ENCODE peak calls at places on chromosomes 7 and 10, in four cellular contexts. P, Q, C and A are unnamed samples.

GRCh38 chr10:28897617-28898464 is 220.5 kb downstream of the BAMBI start:
- DNase-seq in P (no peak), Q (no peak), C (no peak), A (no peak)

GRCh38 chr7:70060298-70061068 is 462.2 kb downstream of the AUTS2 start:
- DNase-seq in P (peak), Q (no peak), C (no peak), A (peak)

GRCh38 chr10:111107023-111107422 is 30.2 kb downstream of the ADRA2A start:
- DNase-seq in P (peak), Q (no peak), C (no peak), A (peak)

GRCh38 chr10:78224602-78225001 is 190.9 kb downstream of the RPS24 start:
- DNase-seq in P (no peak), Q (peak), C (no peak), A (no peak)

GRCh38 chr7:42238709-42239395 is 1.8 kb upstream of the GLI3 start:
- DNase-seq in P (peak), Q (peak), C (no peak), A (peak)

GRCh38 chr10:33623677-33624076 is 289.2 kb upstream of the NRP1 start:
- DNase-seq in P (no peak), Q (no peak), C (no peak), A (no peak)

GRCh38 chr7:117051808-117052207 is 98.5 kb downstream of the ST7 start:
- DNase-seq in P (no peak), Q (no peak), C (no peak), A (no peak)

GRCh38 chr7:104883718-104884452 is 130.1 kb upstream of the KMT2E start:
- DNase-seq in P (peak), Q (peak), C (peak), A (peak)

GRCh38 chr7:110130669-110131068 is 960.3 kb upstream of the LRRN3 start:
- DNase-seq in P (no peak), Q (peak), C (no peak), A (no peak)

GRCh38 chr7:42233166-42233565 is 3.8 kb downstream of the GLI3 start:
- DNase-seq in P (peak), Q (peak), C (no peak), A (no peak)

GRCh38 chr10:26198119-26198518 is 18.5 kb upstream of the GAD2 start:
- DNase-seq in P (no peak), Q (no peak), C (no peak), A (no peak)

GRCh38 chr7:2190531-2190930 is 42.2 kb downstream of the MAD1L1 start:
- DNase-seq in P (peak), Q (peak), C (no peak), A (peak)

GRCh38 chr10:5876181-5876768 is 13.4 kb downstream of the ANKRD16 start:
- DNase-seq in P (no peak), Q (peak), C (no peak), A (no peak)

GRCh38 chr10:101560293-101561067 is 27.6 kb downstream of the POLL start:
- DNase-seq in P (no peak), Q (no peak), C (no peak), A (peak)

GRCh38 chr7:122145937-122146336 is 1.9 kb upstream of the AASS start:
- DNase-seq in P (no peak), Q (no peak), C (no peak), A (no peak)

GRCh38 chr10:132813001-132813401 is 27.1 kb upstream of the NKX6-2 start:
- DNase-seq in P (no peak), Q (no peak), C (no peak), A (no peak)

GRCh38 chr10:132813560-132814468 is 27.9 kb upstream of the NKX6-2 start:
- DNase-seq in P (no peak), Q (no peak), C (no peak), A (no peak)

GRCh38 chr10:132815161-132815857 is 29.4 kb upstream of the NKX6-2 start:
- DNase-seq in P (no peak), Q (no peak), C (no peak), A (no peak)

GRCh38 chr10:132812544-132812943 is 26.6 kb upstream of the NKX6-2 start:
- DNase-seq in P (no peak), Q (no peak), C (no peak), A (no peak)

GRCh38 chr10:132814469-132814856 is 28.5 kb upstream of the NKX6-2 start:
- DNase-seq in P (no peak), Q (no peak), C (no peak), A (no peak)
- H3K56ac ChIP-seq in P (no peak), Q (no peak), C (no peak), A (no peak)

GRCh38 chr10:105647354-105647753 is 1006.3 kb downstream of the SORCS3 start:
- DNase-seq in P (no peak), Q (no peak), C (no peak), A (no peak)
- H3K18ac ChIP-seq in P (no peak), Q (no peak), C (no peak), A (no peak)

GRCh38 chr7:156308976-156309620 is 331.5 kb upstream of the RNF32 start:
- DNase-seq in P (no peak), Q (no peak), C (no peak), A (no peak)
- H3K56ac ChIP-seq in P (no peak), Q (no peak), C (no peak), A (no peak)

GRCh38 chr10:48475943-48476278 is 129.0 kb downstream of the ARHGAP22 start:
- DNase-seq in P (no peak), Q (no peak), C (no peak), A (no peak)
- H3K18ac ChIP-seq in P (peak), Q (no peak), C (peak), A (peak)

GRCh38 chr10:125362966-125363365 is 202.6 kb upstream of the CTBP2 start:
- DNase-seq in P (no peak), Q (no peak), C (no peak), A (no peak)
- H3K56ac ChIP-seq in P (no peak), Q (no peak), C (no peak), A (no peak)

GRCh38 chr10:3495281-3495680 is 289.7 kb downstream of the KLF6 start:
- DNase-seq in P (peak), Q (no peak), C (no peak), A (no peak)

GRCh38 chr10:3494131-3494878 is 290.7 kb downstream of the KLF6 start:
- DNase-seq in P (peak), Q (peak), C (no peak), A (no peak)

GRCh38 chr10:3494879-3495230 is 290.2 kb downstream of the KLF6 start:
- DNase-seq in P (no peak), Q (no peak), C (no peak), A (no peak)

GRCh38 chr10:3497581-3497980 is 287.4 kb downstream of the KLF6 start:
- DNase-seq in P (no peak), Q (no peak), C (no peak), A (no peak)

DNA sequence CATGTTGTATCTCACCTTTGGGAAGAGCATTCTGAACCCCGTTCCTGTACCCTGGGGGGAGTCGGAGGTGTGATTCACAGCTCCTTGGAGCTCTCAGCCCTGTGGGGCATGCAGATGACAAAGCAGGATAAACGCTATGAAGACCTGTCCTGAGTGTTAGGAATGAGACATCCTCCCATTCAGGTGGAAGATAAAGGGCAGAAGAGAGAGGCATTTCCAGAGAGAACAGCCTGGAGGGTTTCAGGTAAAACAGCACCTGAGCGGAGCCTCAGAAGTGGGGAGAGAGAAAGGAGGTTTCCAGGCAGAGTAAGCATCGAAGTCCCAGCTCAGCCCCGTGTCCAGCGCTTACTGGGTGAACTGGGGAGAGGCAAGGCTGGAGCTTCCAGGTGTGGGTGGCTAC is 288.9 kb downstream of the KLF6 start:
- DNase-seq in P (peak), Q (no peak), C (no peak), A (no peak)
- H3K18ac ChIP-seq in P (no peak), Q (no peak), C (no peak), A (no peak)